ENCODE peak calls at places on chromosomes 4 and X, in six cellular contexts. W, Y, V, Z, F and S are unnamed samples.

GRCh38 chr4:113476800-113477199 is 284.7 kb downstream of the CAMK2D start:
- DNase-seq in V (peak; percentile 85), Y (no peak), Z (peak; percentile 47), F (peak; percentile 36), W (no peak), S (no peak)

GRCh38 chr4:153683763-153684181 is 308 bp upstream of the TLR2 start:
- DNase-seq in V (no peak), W (no peak), Z (no peak), Y (no peak), F (no peak), S (no peak)

GRCh38 chrX:154121961-154122360 is 22.1 kb upstream of the OPN1LW start:
- DNase-seq in F (no peak), Y (no peak), Z (no peak), W (no peak), V (no peak), S (no peak)

GRCh38 chr4:183147191-183147590 is 48.1 kb downstream of the WWC2 start:
- DNase-seq in Z (no peak), Y (no peak), F (no peak), V (no peak), W (no peak), S (no peak)

GRCh38 chr4:40672528-40673522 is 43.2 kb upstream of the RBM47 start:
- DNase-seq in Y (no peak), Z (peak; percentile 99), W (no peak), F (peak; percentile 96), V (peak; percentile 98), S (peak; percentile 31)

GRCh38 chrX:103417933-103418332 is 41.6 kb downstream of the BEX3 start:
- DNase-seq in W (no peak), F (peak; percentile 5), Z (peak; percentile 31), Y (no peak), V (no peak), S (no peak)

GRCh38 chr4:112296949-112297483 is at the start of gene ALPK1:
- DNase-seq in W (no peak), V (peak; percentile 82), Z (peak; percentile 94), F (peak; percentile 82), Y (no peak), S (no peak)

GRCh38 chr4:76620723-76621463 is 185.9 kb downstream of the SHROOM3 start:
- DNase-seq in V (no peak), W (no peak), Z (no peak), Y (no peak), F (no peak), S (no peak)

GRCh38 chrX:154138857-154139256 is 5.2 kb upstream of the OPN1LW start:
- DNase-seq in Y (no peak), W (no peak), V (no peak), F (no peak), Z (no peak), S (no peak)

GRCh38 chrX:103063918-103064434 is at the start of gene BEX1:
- DNase-seq in Z (no peak), Y (peak; percentile 86), W (peak; percentile 61), F (peak; percentile 84), V (peak; percentile 85), S (peak; percentile 53)

GRCh38 chr4:15215118-15215517 is 212.7 kb upstream of the C1QTNF7 start:
- DNase-seq in V (no peak), Z (no peak), F (no peak), W (no peak), Y (no peak), S (no peak)

GRCh38 chrX:82813671-82814078 is 694.4 kb upstream of the POU3F4 start:
- DNase-seq in F (peak; percentile 0), W (no peak), Y (no peak), Z (peak; percentile 22), V (peak; percentile 92), S (no peak)

GRCh38 chrX:71958281-71958675 is 47.6 kb downstream of the NHSL2 start:
- DNase-seq in V (no peak), Z (no peak), Y (no peak), F (no peak), W (no peak), S (no peak)

GRCh38 chrX:357693-358471 is 28.8 kb downstream of the PPP2R3B start:
- DNase-seq in W (peak; percentile 19), V (peak; percentile 63), Y (no peak), Z (peak; percentile 60), F (peak; percentile 80), S (no peak)

GRCh38 chrX:133580630-133581029 is 165.3 kb upstream of the GPC4 start:
- DNase-seq in Z (no peak), W (no peak), Y (no peak), F (no peak), V (no peak), S (no peak)

GRCh38 chr4:163263601-163264000 is 68.8 kb downstream of the NPY1R start:
- DNase-seq in V (no peak), Y (no peak), W (no peak), F (no peak), Z (no peak), S (no peak)

GRCh38 chr4:54001558-54002365 is 62.6 kb downstream of the CHIC2 start:
- DNase-seq in W (no peak), F (no peak), Z (no peak), V (no peak), Y (no peak), S (no peak)

GRCh38 chr4:13329963-13330362 is 154.2 kb downstream of the RAB28 start:
- DNase-seq in W (no peak), Z (peak; percentile 60), F (peak; percentile 51), Y (no peak), V (peak; percentile 70), S (no peak)

GRCh38 chr4:147578057-147578476 is 39.1 kb upstream of the TMEM184C start:
- DNase-seq in Z (peak; percentile 99), V (peak; percentile 99), F (peak; percentile 98), Y (no peak), W (no peak), S (no peak)

GRCh38 chrX:16695079-16695676 is 17.3 kb downstream of the CTPS2 start:
- DNase-seq in F (peak; percentile 44), Y (peak; percentile 67), Z (peak; percentile 65), W (peak; percentile 85), V (peak; percentile 45), S (no peak)

GRCh38 chr4:13527983-13528822 is 16.1 kb downstream of the NKX3-2 start:
- DNase-seq in Z (no peak), W (no peak), Y (no peak), F (no peak), V (no peak), S (peak; percentile 28)

GRCh38 chrX:82230013-82230412 is 1028.1 kb downstream of the SH3BGRL start:
- DNase-seq in F (no peak), V (no peak), Y (no peak), Z (no peak), W (no peak), S (no peak)